ENCODE peak calls at places on chromosomes 7 and 10, in six cellular contexts. One of them, this sample, is unnamed.

GRCh38 chr7:157160433-157160832 is 21.7 kb downstream of the UBE3C start:
- DNase-seq in right atrium auricular region: no peak
- DNase-seq in BJ: no peak
- DNase-seq in esophagus squamous epithelium: no peak
- DNase-seq in AG10803: no peak
- DNase-seq in lung: no peak
- DNase-seq in this sample: no peak

GRCh38 chr10:13206546-13207443 is 27.4 kb downstream of the UCMA start:
- DNase-seq in right atrium auricular region: no peak
- DNase-seq in BJ: no peak
- DNase-seq in esophagus squamous epithelium: no peak
- DNase-seq in AG10803: peak
- DNase-seq in lung: no peak
- DNase-seq in this sample: peak

GRCh38 chr7:66013938-66014337 is 31.9 kb upstream of the GUSB start:
- DNase-seq in right atrium auricular region: no peak
- DNase-seq in BJ: no peak
- DNase-seq in esophagus squamous epithelium: no peak
- DNase-seq in AG10803: peak
- DNase-seq in lung: peak
- DNase-seq in this sample: peak

GRCh38 chr7:134058980-134059379 is 68.2 kb upstream of the LRGUK start:
- DNase-seq in right atrium auricular region: no peak
- DNase-seq in BJ: no peak
- DNase-seq in esophagus squamous epithelium: no peak
- DNase-seq in AG10803: no peak
- DNase-seq in lung: no peak
- DNase-seq in this sample: peak

GRCh38 chr10:131899695-131900349 is 986 bp upstream of the PPP2R2D start:
- DNase-seq in right atrium auricular region: no peak
- DNase-seq in BJ: no peak
- DNase-seq in esophagus squamous epithelium: no peak
- DNase-seq in AG10803: no peak
- DNase-seq in lung: no peak
- DNase-seq in this sample: no peak

GRCh38 chr7:141014091-141014490 is 661 bp downstream of the MRPS33 start:
- DNase-seq in right atrium auricular region: no peak
- DNase-seq in BJ: peak
- DNase-seq in esophagus squamous epithelium: no peak
- DNase-seq in AG10803: peak
- DNase-seq in lung: no peak
- DNase-seq in this sample: no peak

GRCh38 chr7:53458636-53459035 is 423.2 kb downstream of the POM121L12 start:
- DNase-seq in right atrium auricular region: no peak
- DNase-seq in BJ: no peak
- DNase-seq in esophagus squamous epithelium: no peak
- DNase-seq in AG10803: no peak
- DNase-seq in lung: no peak
- DNase-seq in this sample: no peak

GRCh38 chr7:125357681-125358440 is 428.2 kb upstream of the POT1 start:
- DNase-seq in right atrium auricular region: no peak
- DNase-seq in BJ: no peak
- DNase-seq in esophagus squamous epithelium: no peak
- DNase-seq in AG10803: no peak
- DNase-seq in lung: no peak
- DNase-seq in this sample: peak

GRCh38 chr7:7435978-7436377 is 99.7 kb downstream of the COL28A1 start:
- DNase-seq in right atrium auricular region: no peak
- DNase-seq in BJ: no peak
- DNase-seq in esophagus squamous epithelium: no peak
- DNase-seq in AG10803: no peak
- DNase-seq in lung: no peak
- DNase-seq in this sample: no peak

GRCh38 chr7:2821842-2822507 is 22.1 kb downstream of the GNA12 start:
- DNase-seq in right atrium auricular region: no peak
- DNase-seq in BJ: peak
- DNase-seq in esophagus squamous epithelium: no peak
- DNase-seq in AG10803: peak
- DNase-seq in lung: no peak
- DNase-seq in this sample: peak

GRCh38 chr7:74292757-74293576 is 3.8 kb downstream of the CLIP2 start:
- DNase-seq in right atrium auricular region: no peak
- DNase-seq in BJ: no peak
- DNase-seq in esophagus squamous epithelium: no peak
- DNase-seq in AG10803: no peak
- DNase-seq in lung: no peak
- DNase-seq in this sample: no peak

GRCh38 chr7:137970263-137970975 is 31.5 kb downstream of the CREB3L2 start:
- DNase-seq in right atrium auricular region: no peak
- DNase-seq in BJ: peak
- DNase-seq in esophagus squamous epithelium: no peak
- DNase-seq in AG10803: peak
- DNase-seq in lung: no peak
- DNase-seq in this sample: peak

GRCh38 chr10:484441-484924 is 205.0 kb downstream of the DIP2C start:
- DNase-seq in right atrium auricular region: peak
- DNase-seq in BJ: no peak
- DNase-seq in esophagus squamous epithelium: no peak
- DNase-seq in AG10803: peak
- DNase-seq in lung: peak
- DNase-seq in this sample: peak

GRCh38 chr7:133060016-133060415 is 21.9 kb downstream of the CHCHD3 start:
- DNase-seq in right atrium auricular region: no peak
- DNase-seq in BJ: no peak
- DNase-seq in esophagus squamous epithelium: no peak
- DNase-seq in AG10803: no peak
- DNase-seq in lung: no peak
- DNase-seq in this sample: no peak

GRCh38 chr10:49186613-49187012 is 1.6 kb downstream of the TMEM273 start:
- DNase-seq in right atrium auricular region: no peak
- DNase-seq in BJ: no peak
- DNase-seq in esophagus squamous epithelium: no peak
- DNase-seq in AG10803: no peak
- DNase-seq in lung: no peak
- DNase-seq in this sample: no peak

GRCh38 chr10:132802694-132803320 is 16.9 kb upstream of the NKX6-2 start:
- DNase-seq in right atrium auricular region: no peak
- DNase-seq in BJ: no peak
- DNase-seq in esophagus squamous epithelium: no peak
- DNase-seq in AG10803: no peak
- DNase-seq in lung: no peak
- DNase-seq in this sample: no peak

GRCh38 chr7:33986951-33987948 is 81.9 kb downstream of the BMPER start:
- DNase-seq in right atrium auricular region: no peak
- DNase-seq in BJ: peak
- DNase-seq in esophagus squamous epithelium: no peak
- DNase-seq in AG10803: peak
- DNase-seq in lung: peak
- DNase-seq in this sample: peak

GRCh38 chr7:7795736-7796135 is 77.3 kb upstream of the RPA3 start:
- DNase-seq in right atrium auricular region: no peak
- DNase-seq in BJ: peak
- DNase-seq in esophagus squamous epithelium: no peak
- DNase-seq in AG10803: peak
- DNase-seq in lung: no peak
- DNase-seq in this sample: peak

GRCh38 chr10:3068968-3069737 is 1.8 kb downstream of the PFKP start:
- DNase-seq in right atrium auricular region: no peak
- DNase-seq in BJ: no peak
- DNase-seq in esophagus squamous epithelium: no peak
- DNase-seq in AG10803: peak
- DNase-seq in lung: no peak
- DNase-seq in this sample: no peak

GRCh38 chr7:133904766-133905165 is 222.4 kb upstream of the LRGUK start:
- DNase-seq in right atrium auricular region: no peak
- DNase-seq in BJ: no peak
- DNase-seq in esophagus squamous epithelium: no peak
- DNase-seq in AG10803: no peak
- DNase-seq in lung: no peak
- DNase-seq in this sample: no peak

GRCh38 chr7:17986826-17987225 is 40.8 kb downstream of the PRPS1L1 start:
- DNase-seq in right atrium auricular region: no peak
- DNase-seq in BJ: peak
- DNase-seq in esophagus squamous epithelium: no peak
- DNase-seq in AG10803: peak
- DNase-seq in lung: no peak
- DNase-seq in this sample: peak

GRCh38 chr7:95493247-95493646 is 7.5 kb downstream of the ASB4 start:
- DNase-seq in right atrium auricular region: no peak
- DNase-seq in BJ: no peak
- DNase-seq in esophagus squamous epithelium: no peak
- DNase-seq in AG10803: peak
- DNase-seq in lung: no peak
- DNase-seq in this sample: peak

GRCh38 chr7:128869138-128869943 is 6.7 kb downstream of the ATP6V1F start:
- DNase-seq in right atrium auricular region: no peak
- DNase-seq in BJ: no peak
- DNase-seq in esophagus squamous epithelium: no peak
- DNase-seq in AG10803: no peak
- DNase-seq in lung: peak
- DNase-seq in this sample: peak
- TF ChIP-seq CTCF in right atrium auricular region: no peak
- TF ChIP-seq CTCF in BJ: no peak
- TF ChIP-seq CTCF in esophagus squamous epithelium: peak
- TF ChIP-seq CTCF in AG10803: no peak
- TF ChIP-seq CTCF in lung: no peak
- TF ChIP-seq CTCF in this sample: peak

GRCh38 chr10:89252225-89252585 is 630 bp upstream of the LIPA start:
- DNase-seq in right atrium auricular region: no peak
- DNase-seq in BJ: no peak
- DNase-seq in esophagus squamous epithelium: no peak
- DNase-seq in AG10803: no peak
- DNase-seq in lung: no peak
- DNase-seq in this sample: no peak

GRCh38 chr10:89245802-89246201 is 5.8 kb downstream of the LIPA start:
- DNase-seq in right atrium auricular region: no peak
- DNase-seq in BJ: no peak
- DNase-seq in esophagus squamous epithelium: no peak
- DNase-seq in AG10803: no peak
- DNase-seq in lung: no peak
- DNase-seq in this sample: no peak

GRCh38 chr10:89249066-89249465 is 2.5 kb downstream of the LIPA start:
- DNase-seq in right atrium auricular region: no peak
- DNase-seq in BJ: no peak
- DNase-seq in esophagus squamous epithelium: no peak
- DNase-seq in AG10803: no peak
- DNase-seq in lung: no peak
- DNase-seq in this sample: no peak

GRCh38 chr10:89251417-89252224 is at the start of gene LIPA:
- DNase-seq in right atrium auricular region: peak
- DNase-seq in BJ: peak
- DNase-seq in esophagus squamous epithelium: peak
- DNase-seq in AG10803: peak
- DNase-seq in lung: peak
- DNase-seq in this sample: peak

DNA sequence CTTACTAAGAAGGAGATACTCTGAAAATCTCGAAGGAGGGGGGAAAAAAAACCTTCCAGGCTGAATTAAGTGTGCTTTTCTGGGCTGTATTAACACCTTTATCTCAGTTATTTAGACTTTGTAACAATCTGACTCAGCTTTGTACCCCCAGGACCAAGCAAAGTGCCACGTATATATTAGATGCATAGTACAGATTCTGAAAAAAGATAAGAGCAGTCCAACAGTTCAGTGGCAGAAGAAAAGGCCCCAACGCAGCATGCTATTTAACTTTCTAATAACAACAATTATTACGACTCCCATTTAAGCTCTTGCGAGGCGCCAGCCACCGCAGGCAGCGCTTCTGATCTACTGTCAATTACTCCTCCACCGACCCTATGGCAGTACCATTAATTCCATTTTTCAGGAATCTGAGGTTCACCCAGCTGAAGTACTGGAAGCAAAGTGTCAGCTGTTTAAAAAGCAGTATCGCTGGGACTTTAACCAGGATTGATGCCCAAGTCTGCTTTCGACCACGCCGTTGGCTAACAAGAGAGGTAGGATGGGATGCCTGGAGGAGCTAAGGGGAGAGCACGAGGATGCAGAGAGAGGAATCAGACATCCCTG is 660 bp downstream of the LIPA start:
- DNase-seq in right atrium auricular region: no peak
- DNase-seq in BJ: no peak
- DNase-seq in esophagus squamous epithelium: no peak
- DNase-seq in AG10803: no peak
- DNase-seq in lung: no peak
- DNase-seq in this sample: no peak
- H3K4me3 ChIP-seq in right atrium auricular region: peak
- H3K4me3 ChIP-seq in BJ: peak
- H3K4me3 ChIP-seq in esophagus squamous epithelium: peak
- H3K4me3 ChIP-seq in AG10803: peak
- H3K4me3 ChIP-seq in lung: peak
- H3K4me3 ChIP-seq in this sample: peak

DNA sequence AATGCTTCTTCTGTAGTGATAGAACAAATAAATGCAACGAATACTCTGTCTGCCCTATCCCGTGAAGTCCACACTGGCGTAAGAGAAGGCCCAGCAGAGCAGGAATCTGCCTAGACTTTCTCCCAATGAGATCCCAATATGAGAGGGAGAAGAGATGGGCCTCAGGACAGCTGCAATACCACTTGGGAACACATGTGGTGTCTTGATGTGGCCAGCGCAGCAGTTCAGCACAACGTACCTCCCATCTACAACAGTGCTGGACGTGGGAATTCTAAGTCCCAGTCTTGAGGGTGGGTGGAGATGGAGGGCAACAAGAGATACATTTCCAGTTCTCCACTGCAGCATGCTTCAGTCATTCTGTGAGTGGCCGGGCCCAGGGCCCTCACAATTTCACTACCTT is 45.8 kb downstream of the FIGNL1 start:
- DNase-seq in right atrium auricular region: peak
- DNase-seq in BJ: no peak
- DNase-seq in esophagus squamous epithelium: no peak
- DNase-seq in AG10803: no peak
- DNase-seq in lung: no peak
- DNase-seq in this sample: no peak
- TF ChIP-seq CTCF in right atrium auricular region: no peak
- TF ChIP-seq CTCF in BJ: peak
- TF ChIP-seq CTCF in esophagus squamous epithelium: no peak
- TF ChIP-seq CTCF in AG10803: no peak
- TF ChIP-seq CTCF in lung: no peak
- TF ChIP-seq CTCF in this sample: no peak

GRCh38 chr7:122300607-122301079 is 3.9 kb downstream of the FEZF1 start:
- DNase-seq in right atrium auricular region: no peak
- DNase-seq in BJ: no peak
- DNase-seq in esophagus squamous epithelium: no peak
- DNase-seq in AG10803: peak
- DNase-seq in lung: no peak
- DNase-seq in this sample: peak

GRCh38 chr7:122302826-122303521 is 1.6 kb downstream of the FEZF1 start:
- DNase-seq in right atrium auricular region: no peak
- DNase-seq in BJ: no peak
- DNase-seq in esophagus squamous epithelium: no peak
- DNase-seq in AG10803: no peak
- DNase-seq in lung: no peak
- DNase-seq in this sample: no peak

GRCh38 chr7:122303522-122303970 is 1.0 kb downstream of the FEZF1 start:
- DNase-seq in right atrium auricular region: no peak
- DNase-seq in BJ: no peak
- DNase-seq in esophagus squamous epithelium: no peak
- DNase-seq in AG10803: no peak
- DNase-seq in lung: no peak
- DNase-seq in this sample: no peak

GRCh38 chr7:122301291-122301690 is 3.3 kb downstream of the FEZF1 start:
- DNase-seq in right atrium auricular region: no peak
- DNase-seq in BJ: no peak
- DNase-seq in esophagus squamous epithelium: no peak
- DNase-seq in AG10803: no peak
- DNase-seq in lung: no peak
- DNase-seq in this sample: no peak

GRCh38 chr7:122301858-122302745 is 2.4 kb downstream of the FEZF1 start:
- DNase-seq in right atrium auricular region: no peak
- DNase-seq in BJ: no peak
- DNase-seq in esophagus squamous epithelium: no peak
- DNase-seq in AG10803: no peak
- DNase-seq in lung: no peak
- DNase-seq in this sample: no peak
- H3K4me3 ChIP-seq in right atrium auricular region: no peak
- H3K4me3 ChIP-seq in BJ: no peak
- H3K4me3 ChIP-seq in esophagus squamous epithelium: no peak
- H3K4me3 ChIP-seq in AG10803: no peak
- H3K4me3 ChIP-seq in lung: no peak
- H3K4me3 ChIP-seq in this sample: no peak

This sample was measured in astrocyte of the spinal cord.